ENCODE peak calls at places on chromosomes 4 and X, in nine cellular contexts. One of them, this sample, is unnamed.

GRCh38 chr4:155047755-155048154 is 160.7 kb upstream of the NPY2R start:
- DNase-seq in fibroblast of lung: peak; percentile 38
- DNase-seq in foreskin fibroblast: peak; percentile 21
- DNase-seq in bronchial epithelial cell: peak; percentile 55
- DNase-seq in ovary: no peak
- DNase-seq in RWPE2: no peak
- DNase-seq in HFF-Myc: no peak
- DNase-seq in heart right ventricle: no peak
- DNase-seq in AG04449: no peak
- DNase-seq in this sample: peak; percentile 73

GRCh38 chr4:118033148-118034060 is 882 bp upstream of the NDST3 start:
- DNase-seq in AG04449: no peak
- DNase-seq in foreskin fibroblast: peak; percentile 70
- DNase-seq in fibroblast of lung: peak; percentile 57
- DNase-seq in ovary: peak; percentile 32
- DNase-seq in HFF-Myc: peak; percentile 10
- DNase-seq in bronchial epithelial cell: peak; percentile 7
- DNase-seq in heart right ventricle: no peak
- DNase-seq in RWPE2: peak; percentile 54
- DNase-seq in this sample: peak; percentile 4

GRCh38 chr4:154738426-154738825 is 5.4 kb upstream of the LRAT start:
- DNase-seq in ovary: no peak
- DNase-seq in fibroblast of lung: peak; percentile 21
- DNase-seq in heart right ventricle: no peak
- DNase-seq in RWPE2: peak; percentile 75
- DNase-seq in foreskin fibroblast: no peak
- DNase-seq in AG04449: no peak
- DNase-seq in bronchial epithelial cell: peak; percentile 90
- DNase-seq in HFF-Myc: no peak
- DNase-seq in this sample: no peak

GRCh38 chrX:134685662-134686061 is 27.4 kb upstream of the PLAC1 start:
- DNase-seq in fibroblast of lung: peak; percentile 8
- DNase-seq in RWPE2: no peak
- DNase-seq in ovary: no peak
- DNase-seq in heart right ventricle: no peak
- DNase-seq in bronchial epithelial cell: no peak
- DNase-seq in foreskin fibroblast: peak; percentile 71
- DNase-seq in AG04449: no peak
- DNase-seq in HFF-Myc: no peak
- DNase-seq in this sample: no peak

GRCh38 chr4:82394896-82395295 is 21.1 kb upstream of the HNRNPD start:
- DNase-seq in foreskin fibroblast: no peak
- DNase-seq in fibroblast of lung: no peak
- DNase-seq in RWPE2: peak; percentile 79
- DNase-seq in ovary: no peak
- DNase-seq in heart right ventricle: no peak
- DNase-seq in HFF-Myc: no peak
- DNase-seq in AG04449: no peak
- DNase-seq in bronchial epithelial cell: peak; percentile 100
- DNase-seq in this sample: no peak

GRCh38 chrX:125378205-125378604 is 58.5 kb downstream of the TEX13C start:
- DNase-seq in heart right ventricle: no peak
- DNase-seq in foreskin fibroblast: no peak
- DNase-seq in bronchial epithelial cell: no peak
- DNase-seq in fibroblast of lung: no peak
- DNase-seq in HFF-Myc: no peak
- DNase-seq in RWPE2: no peak
- DNase-seq in AG04449: no peak
- DNase-seq in ovary: no peak
- DNase-seq in this sample: no peak

GRCh38 chr4:949656-950055 is 17.4 kb downstream of the TMEM175 start:
- DNase-seq in foreskin fibroblast: no peak
- DNase-seq in bronchial epithelial cell: no peak
- DNase-seq in HFF-Myc: no peak
- DNase-seq in RWPE2: no peak
- DNase-seq in heart right ventricle: no peak
- DNase-seq in fibroblast of lung: no peak
- DNase-seq in AG04449: no peak
- DNase-seq in ovary: no peak
- DNase-seq in this sample: no peak

GRCh38 chrX:107729558-107730297 is 45.9 kb downstream of the TSC22D3 start:
- DNase-seq in HFF-Myc: no peak
- DNase-seq in RWPE2: no peak
- DNase-seq in heart right ventricle: peak; percentile 63
- DNase-seq in ovary: peak; percentile 69
- DNase-seq in fibroblast of lung: no peak
- DNase-seq in bronchial epithelial cell: peak; percentile 50
- DNase-seq in AG04449: no peak
- DNase-seq in foreskin fibroblast: no peak
- DNase-seq in this sample: no peak

GRCh38 chr4:11106190-11106589 is 322.5 kb downstream of the HS3ST1 start:
- DNase-seq in bronchial epithelial cell: peak; percentile 82
- DNase-seq in fibroblast of lung: no peak
- DNase-seq in foreskin fibroblast: peak; percentile 7
- DNase-seq in RWPE2: no peak
- DNase-seq in ovary: no peak
- DNase-seq in AG04449: no peak
- DNase-seq in HFF-Myc: no peak
- DNase-seq in heart right ventricle: no peak
- DNase-seq in this sample: no peak

GRCh38 chrX:35890699-35891098 is 28.8 kb upstream of the CFAP47 start:
- DNase-seq in fibroblast of lung: peak; percentile 56
- DNase-seq in AG04449: no peak
- DNase-seq in bronchial epithelial cell: peak; percentile 48
- DNase-seq in foreskin fibroblast: no peak
- DNase-seq in ovary: no peak
- DNase-seq in RWPE2: no peak
- DNase-seq in HFF-Myc: no peak
- DNase-seq in heart right ventricle: peak; percentile 18
- DNase-seq in this sample: no peak

GRCh38 chr4:108301583-108302256 is 133.0 kb upstream of the LEF1 start:
- DNase-seq in RWPE2: no peak
- DNase-seq in ovary: no peak
- DNase-seq in bronchial epithelial cell: peak; percentile 26
- DNase-seq in heart right ventricle: no peak
- DNase-seq in foreskin fibroblast: no peak
- DNase-seq in AG04449: no peak
- DNase-seq in fibroblast of lung: no peak
- DNase-seq in HFF-Myc: no peak
- DNase-seq in this sample: no peak

GRCh38 chr4:125726121-125726520 is 411.4 kb downstream of the FAT4 start:
- DNase-seq in HFF-Myc: no peak
- DNase-seq in ovary: no peak
- DNase-seq in bronchial epithelial cell: no peak
- DNase-seq in fibroblast of lung: no peak
- DNase-seq in foreskin fibroblast: no peak
- DNase-seq in AG04449: no peak
- DNase-seq in heart right ventricle: no peak
- DNase-seq in RWPE2: no peak
- DNase-seq in this sample: no peak

GRCh38 chrX:136200466-136200865 is 50.7 kb downstream of the MAP7D3 start:
- DNase-seq in foreskin fibroblast: peak; percentile 66
- DNase-seq in bronchial epithelial cell: no peak
- DNase-seq in heart right ventricle: no peak
- DNase-seq in fibroblast of lung: peak; percentile 59
- DNase-seq in HFF-Myc: no peak
- DNase-seq in RWPE2: no peak
- DNase-seq in ovary: no peak
- DNase-seq in AG04449: no peak
- DNase-seq in this sample: no peak

GRCh38 chrX:136196691-136197155 is 49.4 kb downstream of the FHL1 start:
- DNase-seq in RWPE2: no peak
- DNase-seq in AG04449: no peak
- DNase-seq in heart right ventricle: peak; percentile 18
- DNase-seq in foreskin fibroblast: peak; percentile 61
- DNase-seq in fibroblast of lung: no peak
- DNase-seq in bronchial epithelial cell: no peak
- DNase-seq in HFF-Myc: no peak
- DNase-seq in ovary: no peak
- DNase-seq in this sample: no peak

GRCh38 chrX:136198010-136198409 is 50.7 kb downstream of the FHL1 start:
- DNase-seq in foreskin fibroblast: peak; percentile 26
- DNase-seq in bronchial epithelial cell: no peak
- DNase-seq in fibroblast of lung: no peak
- DNase-seq in HFF-Myc: no peak
- DNase-seq in AG04449: no peak
- DNase-seq in heart right ventricle: no peak
- DNase-seq in RWPE2: no peak
- DNase-seq in ovary: no peak
- DNase-seq in this sample: no peak

GRCh38 chrX:136199365-136199764 is 51.8 kb downstream of the MAP7D3 start:
- DNase-seq in bronchial epithelial cell: peak; percentile 72
- DNase-seq in HFF-Myc: no peak
- DNase-seq in RWPE2: no peak
- DNase-seq in foreskin fibroblast: peak; percentile 67
- DNase-seq in fibroblast of lung: peak; percentile 56
- DNase-seq in ovary: no peak
- DNase-seq in heart right ventricle: no peak
- DNase-seq in AG04449: no peak
- DNase-seq in this sample: no peak

DNA sequence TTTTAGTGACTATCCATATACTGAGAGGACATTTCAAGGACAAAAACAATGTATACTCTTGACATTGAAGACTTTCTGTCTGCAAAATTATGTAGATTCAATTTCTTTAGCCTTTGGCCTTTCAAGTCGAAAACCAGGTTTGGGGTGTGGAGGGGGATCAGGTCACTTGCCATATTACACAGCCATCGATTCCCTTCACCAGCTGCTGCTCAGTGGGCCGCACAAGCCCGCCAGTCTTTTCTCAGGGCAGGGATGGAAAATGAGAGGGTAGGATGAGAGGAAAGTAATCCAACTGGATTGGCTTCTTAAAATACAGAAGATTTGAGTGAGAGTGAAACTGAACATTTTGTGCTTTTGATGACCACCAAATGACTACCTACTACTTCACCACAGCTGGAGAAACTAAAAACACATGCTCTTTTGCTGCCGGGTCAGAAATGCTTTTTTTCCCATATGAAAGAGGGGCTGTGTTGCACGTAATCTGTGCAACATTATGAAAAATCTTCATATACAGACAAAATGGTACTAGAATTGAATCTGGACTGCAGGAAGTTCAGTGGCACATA is 51.4 kb downstream of the FHL1 start:
- DNase-seq in heart right ventricle: no peak
- DNase-seq in RWPE2: no peak
- DNase-seq in ovary: no peak
- DNase-seq in HFF-Myc: no peak
- DNase-seq in foreskin fibroblast: peak; percentile 60
- DNase-seq in fibroblast of lung: no peak
- DNase-seq in AG04449: no peak
- DNase-seq in bronchial epithelial cell: no peak
- DNase-seq in this sample: no peak
- H3K4me3 ChIP-seq in heart right ventricle: peak overlapping the region; percentile 51
- H3K4me3 ChIP-seq in RWPE2: no peak overlapping the region
- H3K4me3 ChIP-seq in ovary: no peak overlapping the region
- H3K4me3 ChIP-seq in HFF-Myc: peak overlapping the region; percentile 7
- H3K4me3 ChIP-seq in foreskin fibroblast: peak overlapping the region; percentile 40
- H3K4me3 ChIP-seq in fibroblast of lung: no peak overlapping the region
- H3K4me3 ChIP-seq in AG04449: peak overlapping the region; percentile 44
- H3K4me3 ChIP-seq in bronchial epithelial cell: no peak overlapping the region
- H3K4me3 ChIP-seq in this sample: no peak overlapping the region

DNA sequence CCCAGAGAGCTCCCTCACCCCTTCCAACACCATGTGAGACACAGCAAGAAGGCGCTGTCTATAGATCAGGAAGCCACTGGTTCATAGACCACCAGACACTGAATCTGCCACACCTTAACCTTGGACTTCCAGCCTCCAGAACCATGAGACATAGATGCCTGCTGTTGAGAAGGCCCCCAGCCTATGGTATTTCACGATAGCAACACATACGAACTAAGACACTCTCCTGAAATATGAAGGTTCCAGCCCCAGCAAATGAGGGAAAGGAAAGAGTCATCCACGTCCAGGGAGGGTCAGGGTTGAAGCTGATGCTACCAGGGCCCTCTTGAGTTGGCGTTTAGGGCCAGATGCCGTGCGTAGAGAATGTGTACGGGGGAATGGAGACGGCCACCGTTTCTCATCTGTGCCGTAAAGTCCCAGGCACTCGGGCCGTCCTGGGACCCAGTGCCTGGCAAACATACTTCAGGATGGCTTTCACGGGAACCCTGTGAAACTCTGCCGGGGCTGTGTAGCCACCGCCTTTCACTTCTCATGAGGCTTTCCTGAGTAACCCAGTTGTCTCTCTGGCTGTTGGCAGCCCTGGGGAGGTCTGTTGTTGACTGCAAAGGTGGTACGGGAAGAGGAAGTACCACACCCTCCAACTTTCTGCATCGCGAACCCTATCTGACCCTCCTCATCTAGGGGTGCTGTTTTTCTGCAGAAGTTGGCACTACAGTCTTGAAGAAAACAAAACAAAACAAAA is 17.7 kb upstream of the P2RY8 start:
- DNase-seq in HFF-Myc: no peak
- DNase-seq in heart right ventricle: no peak
- DNase-seq in RWPE2: peak; percentile 32
- DNase-seq in foreskin fibroblast: no peak
- DNase-seq in AG04449: no peak
- DNase-seq in fibroblast of lung: no peak
- DNase-seq in ovary: no peak
- DNase-seq in bronchial epithelial cell: no peak
- DNase-seq in this sample: no peak
- H3K4me3 ChIP-seq in HFF-Myc: no peak overlapping the region
- H3K4me3 ChIP-seq in heart right ventricle: no peak overlapping the region
- H3K4me3 ChIP-seq in RWPE2: no peak overlapping the region
- H3K4me3 ChIP-seq in foreskin fibroblast: no peak overlapping the region
- H3K4me3 ChIP-seq in AG04449: no peak overlapping the region
- H3K4me3 ChIP-seq in fibroblast of lung: no peak overlapping the region
- H3K4me3 ChIP-seq in ovary: no peak overlapping the region
- H3K4me3 ChIP-seq in bronchial epithelial cell: no peak overlapping the region
- H3K4me3 ChIP-seq in this sample: no peak overlapping the region

DNA sequence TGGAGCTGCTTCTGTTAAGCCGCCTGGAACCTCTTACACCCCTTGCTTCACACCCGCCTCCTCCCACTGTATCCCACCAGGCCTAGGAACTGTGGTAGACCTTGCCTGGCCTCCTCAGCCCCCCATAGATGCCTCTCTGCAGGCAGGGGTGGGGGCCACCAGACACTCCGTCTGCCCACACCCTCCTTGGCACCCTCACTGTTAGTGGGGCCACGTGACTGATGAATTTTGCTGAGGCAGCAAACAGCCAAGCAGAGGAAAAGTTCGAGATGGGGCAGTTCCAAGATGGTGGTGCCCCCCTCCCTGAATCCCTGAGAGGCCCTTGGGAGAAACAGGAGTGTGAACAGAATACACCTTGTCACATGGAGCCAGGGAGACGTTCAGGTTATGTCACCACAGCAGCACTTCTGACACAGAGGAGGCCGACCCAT is 41.2 kb upstream of the C4orf50 start:
- DNase-seq in AG04449: no peak
- DNase-seq in bronchial epithelial cell: no peak
- DNase-seq in heart right ventricle: no peak
- DNase-seq in fibroblast of lung: no peak
- DNase-seq in HFF-Myc: no peak
- DNase-seq in ovary: no peak
- DNase-seq in foreskin fibroblast: no peak
- DNase-seq in RWPE2: no peak
- DNase-seq in this sample: no peak
- H3K4me3 ChIP-seq in AG04449: no peak overlapping the region
- H3K4me3 ChIP-seq in bronchial epithelial cell: no peak overlapping the region
- H3K4me3 ChIP-seq in heart right ventricle: no peak overlapping the region
- H3K4me3 ChIP-seq in fibroblast of lung: no peak overlapping the region
- H3K4me3 ChIP-seq in HFF-Myc: no peak overlapping the region
- H3K4me3 ChIP-seq in ovary: no peak overlapping the region
- H3K4me3 ChIP-seq in foreskin fibroblast: no peak overlapping the region
- H3K4me3 ChIP-seq in RWPE2: no peak overlapping the region
- H3K4me3 ChIP-seq in this sample: no peak overlapping the region

GRCh38 chrX:5051831-5052491 is 1176.7 kb downstream of the NLGN4X start:
- DNase-seq in HFF-Myc: no peak
- DNase-seq in AG04449: peak; percentile 26
- DNase-seq in ovary: no peak
- DNase-seq in bronchial epithelial cell: peak; percentile 84
- DNase-seq in RWPE2: peak; percentile 78
- DNase-seq in foreskin fibroblast: peak; percentile 81
- DNase-seq in fibroblast of lung: peak; percentile 0
- DNase-seq in heart right ventricle: peak; percentile 42
- DNase-seq in this sample: peak; percentile 65
- H3K4me3 ChIP-seq in HFF-Myc: no peak overlapping the region
- H3K4me3 ChIP-seq in AG04449: no peak overlapping the region
- H3K4me3 ChIP-seq in ovary: no peak overlapping the region
- H3K4me3 ChIP-seq in bronchial epithelial cell: no peak overlapping the region
- H3K4me3 ChIP-seq in RWPE2: no peak overlapping the region
- H3K4me3 ChIP-seq in foreskin fibroblast: no peak overlapping the region
- H3K4me3 ChIP-seq in fibroblast of lung: no peak overlapping the region
- H3K4me3 ChIP-seq in heart right ventricle: no peak overlapping the region
- H3K4me3 ChIP-seq in this sample: no peak overlapping the region